ENCODE peak calls at places on chromosomes 3 and 15, in seven cellular contexts. C is fibroblast of gingiva, L is cardiac muscle cell, J is AG04449, M is lower leg skin, E is EL, S is RCC 7860. T is an unnamed sample.

GRCh38 chr3:88469216-88469615 is 319.5 kb downstream of the C3orf38 start:
- DNase-seq in J (no peak), C (no peak), M (no peak), E (no peak), L (no peak), S (no peak), T (no peak)

GRCh38 chr15:62469874-62470688 is 305.0 kb upstream of the C2CD4B start:
- DNase-seq in E (peak), S (peak), M (peak), J (peak), L (peak), C (peak), T (peak)

GRCh38 chr3:102529452-102529851 is 94.6 kb downstream of the ZPLD1 start:
- DNase-seq in E (peak), C (peak), L (peak), M (peak), S (no peak), J (no peak), T (peak)

GRCh38 chr15:65578904-65579728 is 31.8 kb downstream of the INTS14 start:
- DNase-seq in C (no peak), S (no peak), M (no peak), L (no peak), E (peak), J (no peak), T (no peak)

GRCh38 chr3:101722394-101723173 is 1.8 kb upstream of the CEP97 start:
- DNase-seq in S (no peak), E (no peak), C (no peak), M (no peak), J (no peak), L (no peak), T (no peak)

GRCh38 chr3:13296662-13297061 is 123.5 kb downstream of the NUP210 start:
- DNase-seq in J (no peak), C (no peak), S (no peak), E (no peak), L (no peak), M (no peak), T (no peak)

GRCh38 chr3:23174426-23175039 is 28.6 kb upstream of the UBE2E2 start:
- DNase-seq in J (no peak), C (no peak), S (no peak), L (peak), M (no peak), E (no peak), T (no peak)

GRCh38 chr3:195570344-195570743 is 13.4 kb downstream of the APOD start:
- DNase-seq in S (no peak), C (no peak), J (no peak), M (no peak), E (no peak), L (no peak), T (no peak)

GRCh38 chr3:11548721-11549131 is 95.0 kb downstream of the VGLL4 start:
- DNase-seq in J (peak), E (peak), S (peak), C (peak), M (no peak), L (peak), T (no peak)

GRCh38 chr15:67836477-67836876 is 3.4 kb downstream of the RNU6-1 start:
- DNase-seq in M (peak), J (no peak), E (peak), L (peak), C (no peak), S (no peak), T (peak)

GRCh38 chr3:149247025-149247710 is 25.5 kb upstream of the CP start:
- DNase-seq in E (peak), M (no peak), S (no peak), C (peak), J (no peak), L (peak), T (peak)

GRCh38 chr3:155233213-155233612 is 60.3 kb downstream of the STRIT1 start:
- DNase-seq in J (no peak), L (peak), C (peak), E (peak), M (peak), S (peak), T (no peak)

GRCh38 chr15:82803793-82804574 is 1.9 kb downstream of the FSD2 start:
- DNase-seq in L (peak), E (no peak), C (no peak), S (peak), J (no peak), M (no peak), T (peak)

GRCh38 chr3:3729261-3729660 is 70.0 kb upstream of the LRRN1 start:
- DNase-seq in C (no peak), E (no peak), S (no peak), J (no peak), M (no peak), L (no peak), T (no peak)

GRCh38 chr3:48716508-48716981 is 476 bp downstream of the IP6K2 start:
- DNase-seq in J (no peak), E (no peak), M (no peak), L (no peak), S (no peak), C (no peak), T (peak)

GRCh38 chr3:192869131-192870027 is 48.3 kb downstream of the MB21D2 start:
- DNase-seq in J (no peak), S (peak), E (peak), C (peak), M (peak), L (peak), T (no peak)